ENCODE peak calls at places on chromosomes 11 and 22, in six cellular contexts. One of them, this sample, is unnamed.

GRCh38 chr11:112247198-112247597 is 13.5 kb downstream of the PLET1 start:
- DNase-seq in A549: no peak
- DNase-seq in IMR-90: peak; percentile 80
- DNase-seq in SK-N-SH: no peak
- DNase-seq in HepG2: no peak
- DNase-seq in K562: no peak
- DNase-seq in this sample: no peak

GRCh38 chr11:57474017-57474750 is 13.9 kb downstream of the RTN4RL2 start:
- DNase-seq in A549: no peak
- DNase-seq in IMR-90: peak; percentile 7
- DNase-seq in SK-N-SH: peak; percentile 37
- DNase-seq in HepG2: no peak
- DNase-seq in K562: peak; percentile 34
- DNase-seq in this sample: no peak

GRCh38 chr22:39433476-39434242 is 23.2 kb upstream of the MGAT3 start:
- DNase-seq in A549: no peak
- DNase-seq in IMR-90: no peak
- DNase-seq in SK-N-SH: no peak
- DNase-seq in HepG2: no peak
- DNase-seq in K562: no peak
- DNase-seq in this sample: no peak

GRCh38 chr22:32660292-32660691 is 141.2 kb upstream of the TIMP3 start:
- DNase-seq in A549: peak; percentile 47
- DNase-seq in IMR-90: peak; percentile 70
- DNase-seq in SK-N-SH: peak; percentile 81
- DNase-seq in HepG2: peak; percentile 78
- DNase-seq in K562: peak; percentile 69
- DNase-seq in this sample: peak; percentile 37

GRCh38 chr11:27718853-27719574 is 18.8 kb upstream of the BDNF start:
- DNase-seq in A549: peak; percentile 55
- DNase-seq in IMR-90: peak; percentile 65
- DNase-seq in SK-N-SH: peak; percentile 79
- DNase-seq in HepG2: no peak
- DNase-seq in K562: no peak
- DNase-seq in this sample: no peak

GRCh38 chr11:12413141-12414055 is 36.0 kb downstream of the PARVA start:
- DNase-seq in A549: no peak
- DNase-seq in IMR-90: peak; percentile 54
- DNase-seq in SK-N-SH: no peak
- DNase-seq in HepG2: no peak
- DNase-seq in K562: no peak
- DNase-seq in this sample: no peak

GRCh38 chr22:27181537-27181936 is 524.1 kb downstream of the MIAT start:
- DNase-seq in A549: no peak
- DNase-seq in IMR-90: no peak
- DNase-seq in SK-N-SH: no peak
- DNase-seq in HepG2: no peak
- DNase-seq in K562: no peak
- DNase-seq in this sample: no peak

GRCh38 chr11:99368579-99368978 is 347.8 kb downstream of the CNTN5 start:
- DNase-seq in A549: no peak
- DNase-seq in IMR-90: no peak
- DNase-seq in SK-N-SH: no peak
- DNase-seq in HepG2: no peak
- DNase-seq in K562: no peak
- DNase-seq in this sample: no peak

GRCh38 chr11:296976-297665 is 2.2 kb downstream of the IFITM5 start:
- DNase-seq in A549: no peak
- DNase-seq in IMR-90: no peak
- DNase-seq in SK-N-SH: no peak
- DNase-seq in HepG2: no peak
- DNase-seq in K562: no peak
- DNase-seq in this sample: no peak

GRCh38 chr11:17369094-17369493 is 17.5 kb downstream of the NCR3LG1 start:
- DNase-seq in A549: no peak
- DNase-seq in IMR-90: no peak
- DNase-seq in SK-N-SH: no peak
- DNase-seq in HepG2: no peak
- DNase-seq in K562: no peak
- DNase-seq in this sample: no peak

GRCh38 chr11:124864176-124864891 is 898 bp upstream of the ROBO3 start:
- DNase-seq in A549: no peak
- DNase-seq in IMR-90: no peak
- DNase-seq in SK-N-SH: no peak
- DNase-seq in HepG2: no peak
- DNase-seq in K562: no peak
- DNase-seq in this sample: no peak

GRCh38 chr22:27718186-27719032 is 83.1 kb downstream of the MN1 start:
- DNase-seq in A549: peak; percentile 92
- DNase-seq in IMR-90: peak; percentile 98
- DNase-seq in SK-N-SH: peak; percentile 54
- DNase-seq in HepG2: peak; percentile 25
- DNase-seq in K562: peak; percentile 80
- DNase-seq in this sample: peak; percentile 87

GRCh38 chr22:44723801-44724200 is 21.8 kb downstream of the PRR5 start:
- DNase-seq in A549: peak; percentile 39
- DNase-seq in IMR-90: peak; percentile 49
- DNase-seq in SK-N-SH: peak; percentile 61
- DNase-seq in HepG2: peak; percentile 34
- DNase-seq in K562: no peak
- DNase-seq in this sample: peak; percentile 64

GRCh38 chr11:63769044-63769718 is 606 bp upstream of the ZFTA start:
- DNase-seq in A549: no peak
- DNase-seq in IMR-90: no peak
- DNase-seq in SK-N-SH: peak; percentile 83
- DNase-seq in HepG2: no peak
- DNase-seq in K562: peak; percentile 87
- DNase-seq in this sample: no peak

GRCh38 chr22:49917997-49918910 is at the start of the genes ALG12 and CRELD2:
- DNase-seq in A549: peak; percentile 87
- DNase-seq in IMR-90: peak; percentile 96
- DNase-seq in SK-N-SH: peak; percentile 100
- DNase-seq in HepG2: peak; percentile 91
- DNase-seq in K562: peak; percentile 96
- DNase-seq in this sample: peak; percentile 87

GRCh38 chr11:94740083-94740974 is 27.8 kb upstream of the AMOTL1 start:
- DNase-seq in A549: no peak
- DNase-seq in IMR-90: no peak
- DNase-seq in SK-N-SH: peak; percentile 89
- DNase-seq in HepG2: no peak
- DNase-seq in K562: no peak
- DNase-seq in this sample: no peak

GRCh38 chr11:13222285-13222684 is 55.3 kb upstream of the BMAL1 start:
- DNase-seq in A549: no peak
- DNase-seq in IMR-90: peak; percentile 31
- DNase-seq in SK-N-SH: no peak
- DNase-seq in HepG2: no peak
- DNase-seq in K562: no peak
- DNase-seq in this sample: no peak

GRCh38 chr11:83599066-83599465 is 312.9 kb upstream of the CCDC90B start:
- DNase-seq in A549: no peak
- DNase-seq in IMR-90: no peak
- DNase-seq in SK-N-SH: no peak
- DNase-seq in HepG2: peak; percentile 1
- DNase-seq in K562: no peak
- DNase-seq in this sample: no peak

GRCh38 chr11:117218133-117218915 is 13.5 kb downstream of the PCSK7 start:
- DNase-seq in A549: no peak
- DNase-seq in IMR-90: peak; percentile 57
- DNase-seq in SK-N-SH: no peak
- DNase-seq in HepG2: no peak
- DNase-seq in K562: no peak
- DNase-seq in this sample: no peak

GRCh38 chr22:35785181-35785923 is 67.7 kb downstream of the APOL5 start:
- DNase-seq in A549: no peak
- DNase-seq in IMR-90: no peak
- DNase-seq in SK-N-SH: no peak
- DNase-seq in HepG2: no peak
- DNase-seq in K562: no peak
- DNase-seq in this sample: no peak

GRCh38 chr22:44625421-44625760 is 76.6 kb upstream of the PRR5 start:
- DNase-seq in A549: no peak
- DNase-seq in IMR-90: no peak
- DNase-seq in SK-N-SH: peak; percentile 23
- DNase-seq in HepG2: no peak
- DNase-seq in K562: no peak
- DNase-seq in this sample: no peak

GRCh38 chr11:128231845-128232410 is 355.4 kb downstream of the ETS1 start:
- DNase-seq in A549: no peak
- DNase-seq in IMR-90: no peak
- DNase-seq in SK-N-SH: no peak
- DNase-seq in HepG2: no peak
- DNase-seq in K562: no peak
- DNase-seq in this sample: no peak

GRCh38 chr11:67283490-67283963 is 5.6 kb upstream of the ANKRD13D start:
- DNase-seq in A549: no peak
- DNase-seq in IMR-90: no peak
- DNase-seq in SK-N-SH: no peak
- DNase-seq in HepG2: no peak
- DNase-seq in K562: no peak
- DNase-seq in this sample: no peak

GRCh38 chr22:38233427-38233826 is 31.6 kb downstream of the MAFF start:
- DNase-seq in A549: no peak
- DNase-seq in IMR-90: peak; percentile 45
- DNase-seq in SK-N-SH: no peak
- DNase-seq in HepG2: no peak
- DNase-seq in K562: no peak
- DNase-seq in this sample: no peak

GRCh38 chr11:17473071-17473744 is 3.4 kb downstream of the ABCC8 start:
- DNase-seq in A549: peak; percentile 95
- DNase-seq in IMR-90: peak; percentile 7
- DNase-seq in SK-N-SH: peak; percentile 72
- DNase-seq in HepG2: peak; percentile 68
- DNase-seq in K562: peak; percentile 65
- DNase-seq in this sample: peak; percentile 68

GRCh38 chr11:78957481-78958245 is 383.0 kb upstream of the NARS2 start:
- DNase-seq in A549: no peak
- DNase-seq in IMR-90: peak; percentile 63
- DNase-seq in SK-N-SH: no peak
- DNase-seq in HepG2: no peak
- DNase-seq in K562: no peak
- DNase-seq in this sample: no peak

GRCh38 chr22:38316340-38317236 is 645 bp downstream of the CSNK1E start:
- DNase-seq in A549: no peak
- DNase-seq in IMR-90: peak; percentile 51
- DNase-seq in SK-N-SH: peak; percentile 79
- DNase-seq in HepG2: no peak
- DNase-seq in K562: peak; percentile 78
- DNase-seq in this sample: no peak

GRCh38 chr11:96272542-96273306 is 70.3 kb downstream of the MAML2 start:
- DNase-seq in A549: no peak
- DNase-seq in IMR-90: peak; percentile 51
- DNase-seq in SK-N-SH: no peak
- DNase-seq in HepG2: no peak
- DNase-seq in K562: no peak
- DNase-seq in this sample: no peak

GRCh38 chr22:35352214-35353111 is 28.4 kb upstream of the HMOX1 start:
- DNase-seq in A549: peak; percentile 30
- DNase-seq in IMR-90: no peak
- DNase-seq in SK-N-SH: no peak
- DNase-seq in HepG2: peak; percentile 45
- DNase-seq in K562: no peak
- DNase-seq in this sample: no peak

GRCh38 chr11:68354181-68354872 is 41.9 kb downstream of the LRP5 start:
- DNase-seq in A549: peak; percentile 98
- DNase-seq in IMR-90: peak; percentile 89
- DNase-seq in SK-N-SH: no peak
- DNase-seq in HepG2: no peak
- DNase-seq in K562: no peak
- DNase-seq in this sample: peak; percentile 80

GRCh38 chr22:29108137-29108536 is 35.3 kb downstream of the KREMEN1 start:
- DNase-seq in A549: peak; percentile 25
- DNase-seq in IMR-90: peak; percentile 58
- DNase-seq in SK-N-SH: no peak
- DNase-seq in HepG2: no peak
- DNase-seq in K562: no peak
- DNase-seq in this sample: peak; percentile 10
- TF ChIP-seq RAD21 in A549: no peak
- TF ChIP-seq RAD21 in IMR-90: no peak
- TF ChIP-seq RAD21 in SK-N-SH: no peak
- TF ChIP-seq RAD21 in HepG2: no peak
- TF ChIP-seq RAD21 in K562: no peak
- TF ChIP-seq RAD21 in this sample: no peak

GRCh38 chr11:1652778-1653540 is 23.4 kb downstream of the KRTAP5-5 start:
- DNase-seq in A549: peak; percentile 89
- DNase-seq in IMR-90: peak; percentile 29
- DNase-seq in SK-N-SH: peak; percentile 96
- DNase-seq in HepG2: peak; percentile 35
- DNase-seq in K562: peak; percentile 90
- DNase-seq in this sample: no peak
- TF ChIP-seq RAD21 in A549: peak; percentile 94
- TF ChIP-seq RAD21 in IMR-90: peak; percentile 90
- TF ChIP-seq RAD21 in SK-N-SH: peak; percentile 93
- TF ChIP-seq RAD21 in HepG2: peak; percentile 97
- TF ChIP-seq RAD21 in K562: peak; percentile 84
- TF ChIP-seq RAD21 in this sample: peak; percentile 97

GRCh38 chr11:30381879-30382278 is 59.0 kb downstream of the ARL14EP start:
- DNase-seq in A549: no peak
- DNase-seq in IMR-90: no peak
- DNase-seq in SK-N-SH: no peak
- DNase-seq in HepG2: no peak
- DNase-seq in K562: no peak
- DNase-seq in this sample: no peak

DNA sequence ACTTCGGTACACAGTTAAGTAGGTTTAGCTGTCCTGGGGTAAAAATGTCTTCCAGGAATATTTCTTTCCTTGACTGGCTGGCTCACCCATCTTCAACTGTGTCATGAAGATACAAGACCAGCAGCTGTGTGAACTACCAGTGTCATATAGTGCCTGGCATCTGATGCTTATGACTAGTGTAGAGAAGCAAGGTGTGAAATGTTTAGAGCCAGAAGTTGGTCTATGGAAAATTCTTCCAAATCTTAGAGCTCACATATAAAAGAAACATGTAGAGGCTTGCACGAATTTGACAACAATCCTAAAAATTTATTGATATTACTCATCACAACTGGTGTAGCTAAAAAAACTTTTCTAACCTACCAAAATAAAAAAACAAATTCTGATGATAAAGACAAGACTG is 54.4 kb downstream of the ARL14EP start:
- DNase-seq in A549: no peak
- DNase-seq in IMR-90: no peak
- DNase-seq in SK-N-SH: no peak
- DNase-seq in HepG2: no peak
- DNase-seq in K562: no peak
- DNase-seq in this sample: no peak
- TF ChIP-seq RAD21 in A549: no peak
- TF ChIP-seq RAD21 in IMR-90: no peak
- TF ChIP-seq RAD21 in SK-N-SH: no peak
- TF ChIP-seq RAD21 in HepG2: no peak
- TF ChIP-seq RAD21 in K562: no peak
- TF ChIP-seq RAD21 in this sample: no peak

GRCh38 chr22:47504962-47505361 is 742.5 kb downstream of the TBC1D22A start:
- DNase-seq in A549: no peak
- DNase-seq in IMR-90: no peak
- DNase-seq in SK-N-SH: no peak
- DNase-seq in HepG2: no peak
- DNase-seq in K562: no peak
- DNase-seq in this sample: no peak
- TF ChIP-seq RAD21 in A549: no peak
- TF ChIP-seq RAD21 in IMR-90: no peak
- TF ChIP-seq RAD21 in SK-N-SH: no peak
- TF ChIP-seq RAD21 in HepG2: no peak
- TF ChIP-seq RAD21 in K562: no peak
- TF ChIP-seq RAD21 in this sample: no peak